ENCODE peak calls at places on chromosomes 4 and X, in six cellular contexts. T, G, H, Y, W and R are unnamed samples.

GRCh38 chrX:112211459-112211858 is 128.9 kb upstream of the TRPC5 start:
- DNase-seq in Y (no peak), G (no peak), W (no peak), H (no peak), T (no peak), R (no peak)

GRCh38 chr4:77728420-77728819 is 90.7 kb downstream of the CNOT6L start:
- DNase-seq in G (no peak), H (no peak), Y (no peak), W (no peak), T (no peak), R (no peak)

GRCh38 chrX:124540474-124540873 is 194.1 kb downstream of the SH2D1A start:
- DNase-seq in Y (no peak), G (no peak), T (no peak), W (no peak), H (no peak), R (no peak)

GRCh38 chr4:186304816-186305520 is 39.0 kb downstream of the F11 start:
- DNase-seq in T (no peak), W (no peak), Y (peak; percentile 26), H (no peak), G (no peak), R (no peak)

GRCh38 chr4:13966241-13967195 is 339.0 kb upstream of the BOD1L1 start:
- DNase-seq in W (no peak), H (no peak), T (no peak), Y (peak; percentile 90), G (no peak), R (no peak)

GRCh38 chrX:11666180-11666579 is 460 bp upstream of the ARHGAP6 start:
- DNase-seq in G (no peak), Y (peak; percentile 15), W (no peak), H (no peak), T (no peak), R (no peak)

GRCh38 chr4:108775921-108776320 is 13.1 kb upstream of the ETNPPL start:
- DNase-seq in H (no peak), Y (no peak), G (no peak), T (no peak), W (no peak), R (no peak)

GRCh38 chr4:39037491-39037825 is 5.2 kb upstream of the TMEM156 start:
- DNase-seq in Y (no peak), G (no peak), T (no peak), H (no peak), W (no peak), R (no peak)

GRCh38 chr4:1538096-1538410 is 131.8 kb upstream of the NKX1-1 start:
- DNase-seq in W (no peak), H (no peak), T (no peak), G (peak; percentile 10), Y (no peak), R (no peak)

GRCh38 chr4:72975488-72975784 is 94.1 kb downstream of the COX18 start:
- DNase-seq in G (no peak), W (no peak), H (no peak), T (no peak), Y (peak; percentile 42), R (no peak)

GRCh38 chr4:75726577-75726976 is 2.2 kb downstream of the USO1 start:
- DNase-seq in H (no peak), Y (no peak), G (no peak), W (no peak), T (no peak), R (no peak)

GRCh38 chr4:92232566-92232965 is 71.2 kb upstream of the GRID2 start:
- DNase-seq in W (no peak), T (no peak), H (no peak), Y (no peak), G (no peak), R (no peak)

GRCh38 chr4:21948347-21949072 is at the start of gene KCNIP4:
- DNase-seq in T (peak; percentile 54), H (no peak), Y (peak; percentile 9), W (peak; percentile 30), G (no peak), R (no peak)

GRCh38 chr4:11710484-11710883 is 281.8 kb upstream of the HS3ST1 start:
- DNase-seq in H (no peak), G (no peak), W (no peak), T (no peak), Y (no peak), R (no peak)

GRCh38 chr4:39480902-39481695 is 22.2 kb downstream of the LIAS start:
- DNase-seq in T (no peak), Y (no peak), G (no peak), W (no peak), H (no peak), R (no peak)

GRCh38 chr4:99029018-99029735 is 33.7 kb downstream of the METAP1 start:
- DNase-seq in Y (no peak), W (no peak), T (no peak), H (no peak), G (no peak), R (no peak)

GRCh38 chr4:38514465-38515146 is 149.4 kb upstream of the KLF3 start:
- DNase-seq in G (no peak), Y (no peak), T (no peak), H (no peak), W (no peak), R (no peak)

GRCh38 chr4:187480146-187481145 is 515.1 kb upstream of the ZFP42 start:
- DNase-seq in G (no peak), H (no peak), W (no peak), Y (peak; percentile 2), T (no peak), R (no peak)

GRCh38 chr4:36285784-36286480 is 4.5 kb downstream of the DTHD1 start:
- DNase-seq in G (no peak), T (no peak), W (no peak), H (no peak), Y (no peak), R (no peak)

GRCh38 chr4:94419956-94420355 is 31.8 kb upstream of the PDLIM5 start:
- DNase-seq in G (no peak), T (no peak), H (no peak), W (no peak), Y (peak; percentile 78), R (no peak)

GRCh38 chr4:93828332-93828829 is at the start of gene ATOH1:
- DNase-seq in W (peak; percentile 72), H (no peak), Y (no peak), T (peak; percentile 84), G (peak; percentile 32), R (no peak)

GRCh38 chrX:70030242-70030823 is 19.4 kb downstream of the AWAT2 start:
- DNase-seq in H (no peak), T (no peak), W (peak; percentile 40), G (peak; percentile 41), Y (peak; percentile 78), R (peak; percentile 31)

GRCh38 chr4:159267940-159268327 is 165.1 kb downstream of the RAPGEF2 start:
- DNase-seq in T (no peak), H (no peak), G (no peak), W (no peak), Y (peak; percentile 55), R (no peak)

GRCh38 chrX:130885996-130886395 is 17.0 kb downstream of the ENOX2 start:
- DNase-seq in T (no peak), G (no peak), H (no peak), Y (no peak), W (no peak), R (no peak)

GRCh38 chr4:92236907-92237306 is 66.9 kb upstream of the GRID2 start:
- DNase-seq in Y (peak; percentile 70), H (no peak), T (no peak), G (no peak), W (no peak), R (no peak)

GRCh38 chr4:173240696-173241095 is 72.1 kb downstream of the GALNT7 start:
- DNase-seq in G (no peak), H (no peak), W (no peak), T (no peak), Y (no peak), R (no peak)

GRCh38 chr4:173242466-173243250 is 74.0 kb downstream of the GALNT7 start:
- DNase-seq in W (no peak), G (no peak), Y (no peak), T (no peak), H (no peak), R (no peak)

GRCh38 chr4:173246719-173247118 is 78.1 kb downstream of the GALNT7 start:
- DNase-seq in T (no peak), G (no peak), H (no peak), Y (no peak), W (no peak), R (no peak)

GRCh38 chr4:173243917-173244658 is 75.5 kb downstream of the GALNT7 start:
- DNase-seq in Y (no peak), T (no peak), W (no peak), G (no peak), H (no peak), R (no peak)

DNA sequence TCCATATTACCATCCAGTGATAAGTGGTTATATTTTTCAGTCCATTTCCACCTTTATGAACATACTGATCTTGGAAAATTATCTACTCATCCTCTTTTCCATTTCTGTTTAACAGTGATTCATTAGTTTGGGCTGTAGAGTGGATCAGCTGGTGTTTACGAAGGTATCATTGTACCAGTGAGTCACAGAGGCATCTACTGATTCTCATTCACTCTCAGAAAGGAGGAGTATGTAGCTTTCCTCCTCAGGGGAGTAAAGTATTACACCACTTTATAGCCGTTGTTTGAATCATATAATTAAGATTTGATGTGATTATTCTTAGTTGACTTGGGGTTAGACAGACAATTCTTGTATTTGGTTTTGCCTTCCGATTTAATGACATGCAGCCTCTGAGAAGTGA is 74.7 kb downstream of the GALNT7 start:
- DNase-seq in H (no peak), W (no peak), T (no peak), G (no peak), Y (peak; percentile 36), R (no peak)
- H3K4me1 ChIP-seq in H (no peaks in the 10 kb centered on the region), W (peaks cover 2% of the 10 kb centered on the region), T (peaks cover 10% of the 10 kb centered on the region), G (no peaks in the 10 kb centered on the region), Y (no peaks in the 10 kb centered on the region), R (peaks cover 7% of the 10 kb centered on the region)

GRCh38 chr4:24582235-24582863 is 2.0 kb downstream of the DHX15 start:
- DNase-seq in W (no peak), Y (peak; percentile 10), T (no peak), G (no peak), H (no peak), R (no peak)
- H3K4me3 ChIP-seq in W (peak overlapping the region; percentile 97), Y (peak overlapping the region; percentile 78), T (peak overlapping the region; percentile 99), G (peak overlapping the region; percentile 99), H (peak overlapping the region; percentile 98), R (peak overlapping the region; percentile 43)

GRCh38 chrX:4851534-4851933 is 1138.1 kb upstream of the PRKX start:
- DNase-seq in T (no peak), W (no peak), G (no peak), Y (no peak), H (no peak), R (no peak)
- H3K27me3 ChIP-seq in T (no peaks in the 10 kb centered on the region), W (no peaks in the 10 kb centered on the region), G (no peaks in the 10 kb centered on the region), Y (no peaks in the 10 kb centered on the region), H (no peaks in the 10 kb centered on the region), R (no peaks in the 10 kb centered on the region)

DNA sequence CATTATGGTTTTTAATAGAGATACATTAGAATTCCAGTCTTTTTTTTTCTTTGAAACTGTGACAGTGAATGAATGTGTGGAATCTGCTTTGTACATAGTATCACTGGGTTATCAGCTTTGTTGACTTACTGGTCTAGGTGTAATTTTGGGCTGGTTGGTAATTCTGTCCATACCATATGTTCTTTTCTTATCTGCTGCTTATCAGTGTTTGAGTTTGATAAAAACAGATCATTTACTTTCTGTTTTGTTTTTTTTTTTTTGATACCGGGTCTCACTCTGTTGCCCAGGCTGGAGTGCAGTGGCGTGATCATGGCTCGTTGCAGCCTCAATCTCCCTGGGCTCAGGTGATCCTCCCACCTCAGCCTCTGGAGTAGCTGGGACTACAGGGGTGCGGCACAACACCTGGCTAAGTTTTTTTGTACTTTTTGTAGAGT is 12.4 kb downstream of the WWC2 start:
- DNase-seq in G (no peak), H (no peak), T (no peak), W (no peak), Y (no peak), R (no peak)
- H3K4me1 ChIP-seq in G (peaks cover 6% of the 10 kb centered on the region), H (peaks cover 31% of the 10 kb centered on the region), T (no peaks in the 10 kb centered on the region), W (no peaks in the 10 kb centered on the region), Y (no peaks in the 10 kb centered on the region), R (peaks cover 4% of the 10 kb centered on the region)

GRCh38 chrX:24483596-24483995 is 18.5 kb downstream of the PDK3 start:
- DNase-seq in T (no peak), H (no peak), Y (no peak), W (no peak), G (no peak), R (no peak)
- H3K4me3 ChIP-seq in T (no peak overlapping the region), H (no peak overlapping the region), Y (no peak overlapping the region), W (no peak overlapping the region), G (no peak overlapping the region), R (no peak overlapping the region)